ENCODE peak calls at places on chromosomes 5 and 9, in five cellular contexts. One of them, this sample, is unnamed.

GRCh38 chr9:20253635-20254034 is 368.7 kb downstream of the MLLT3 start:
- DNase-seq in adrenal gland: no peak
- DNase-seq in Peyer's patch: no peak
- DNase-seq in keratinocyte: no peak
- DNase-seq in A673: no peak
- DNase-seq in this sample: no peak

GRCh38 chr5:135651156-135651555 is 72.4 kb upstream of the CXCL14 start:
- DNase-seq in adrenal gland: no peak
- DNase-seq in Peyer's patch: no peak
- DNase-seq in keratinocyte: peak; percentile 100
- DNase-seq in A673: peak; percentile 11
- DNase-seq in this sample: peak; percentile 99

GRCh38 chr9:127802576-127803443 is at the start of gene FPGS:
- DNase-seq in adrenal gland: peak; percentile 90
- DNase-seq in Peyer's patch: peak; percentile 93
- DNase-seq in keratinocyte: no peak
- DNase-seq in A673: peak; percentile 93
- DNase-seq in this sample: peak; percentile 88

GRCh38 chr5:6875376-6875775 is 162.1 kb downstream of the TENT4A start:
- DNase-seq in adrenal gland: no peak
- DNase-seq in Peyer's patch: no peak
- DNase-seq in keratinocyte: no peak
- DNase-seq in A673: no peak
- DNase-seq in this sample: no peak

GRCh38 chr9:83986765-83987401 is 6.3 kb downstream of the RMI1 start:
- DNase-seq in adrenal gland: peak; percentile 69
- DNase-seq in Peyer's patch: peak; percentile 76
- DNase-seq in keratinocyte: no peak
- DNase-seq in A673: no peak
- DNase-seq in this sample: peak; percentile 67

GRCh38 chr9:20573023-20573422 is 49.3 kb downstream of the MLLT3 start:
- DNase-seq in adrenal gland: no peak
- DNase-seq in Peyer's patch: no peak
- DNase-seq in keratinocyte: no peak
- DNase-seq in A673: no peak
- DNase-seq in this sample: no peak

GRCh38 chr5:114249838-114250237 is 112.0 kb upstream of the KCNN2 start:
- DNase-seq in adrenal gland: no peak
- DNase-seq in Peyer's patch: no peak
- DNase-seq in keratinocyte: no peak
- DNase-seq in A673: no peak
- DNase-seq in this sample: no peak

GRCh38 chr9:8962084-8962483 is 1162.5 kb upstream of the DMAC1 start:
- DNase-seq in adrenal gland: no peak
- DNase-seq in Peyer's patch: no peak
- DNase-seq in keratinocyte: no peak
- DNase-seq in A673: no peak
- DNase-seq in this sample: no peak

GRCh38 chr5:133579766-133580165 is 32.6 kb downstream of the FSTL4 start:
- DNase-seq in adrenal gland: no peak
- DNase-seq in Peyer's patch: no peak
- DNase-seq in keratinocyte: no peak
- DNase-seq in A673: no peak
- DNase-seq in this sample: no peak

GRCh38 chr5:126801174-126801991 is 24.4 kb downstream of the LMNB1 start:
- DNase-seq in adrenal gland: no peak
- DNase-seq in Peyer's patch: no peak
- DNase-seq in keratinocyte: no peak
- DNase-seq in A673: no peak
- DNase-seq in this sample: no peak

GRCh38 chr9:77897292-77897691 is 134.3 kb downstream of the GNAQ start:
- DNase-seq in adrenal gland: no peak
- DNase-seq in Peyer's patch: no peak
- DNase-seq in keratinocyte: no peak
- DNase-seq in A673: peak; percentile 65
- DNase-seq in this sample: no peak

GRCh38 chr9:79492092-79492995 is 79.4 kb upstream of the TLE4 start:
- DNase-seq in adrenal gland: no peak
- DNase-seq in Peyer's patch: no peak
- DNase-seq in keratinocyte: no peak
- DNase-seq in A673: no peak
- DNase-seq in this sample: no peak

GRCh38 chr5:19240150-19240549 is 747.9 kb downstream of the CDH18 start:
- DNase-seq in adrenal gland: peak; percentile 34
- DNase-seq in Peyer's patch: no peak
- DNase-seq in keratinocyte: no peak
- DNase-seq in A673: peak; percentile 77
- DNase-seq in this sample: no peak

GRCh38 chr9:31188496-31188895 is 1195.9 kb upstream of the ACO1 start:
- DNase-seq in adrenal gland: no peak
- DNase-seq in Peyer's patch: no peak
- DNase-seq in keratinocyte: no peak
- DNase-seq in A673: no peak
- DNase-seq in this sample: no peak

GRCh38 chr5:133831506-133832224 is 136.8 kb downstream of the C5orf15 start:
- DNase-seq in adrenal gland: no peak
- DNase-seq in Peyer's patch: peak; percentile 43
- DNase-seq in keratinocyte: peak; percentile 68
- DNase-seq in A673: no peak
- DNase-seq in this sample: no peak

GRCh38 chr9:114372971-114373591 is 14.7 kb downstream of the AKNA start:
- DNase-seq in adrenal gland: peak; percentile 61
- DNase-seq in Peyer's patch: peak; percentile 97
- DNase-seq in keratinocyte: no peak
- DNase-seq in A673: no peak
- DNase-seq in this sample: no peak

GRCh38 chr9:20512106-20512505 is 110.2 kb downstream of the MLLT3 start:
- DNase-seq in adrenal gland: peak; percentile 19
- DNase-seq in Peyer's patch: no peak
- DNase-seq in keratinocyte: no peak
- DNase-seq in A673: no peak
- DNase-seq in this sample: no peak

GRCh38 chr9:76904661-76905457 is 1.1 kb downstream of the PRUNE2 start:
- DNase-seq in adrenal gland: no peak
- DNase-seq in Peyer's patch: no peak
- DNase-seq in keratinocyte: no peak
- DNase-seq in A673: no peak
- DNase-seq in this sample: no peak

GRCh38 chr5:158011420-158011819 is 152.5 kb upstream of the CLINT1 start:
- DNase-seq in adrenal gland: no peak
- DNase-seq in Peyer's patch: no peak
- DNase-seq in keratinocyte: no peak
- DNase-seq in A673: no peak
- DNase-seq in this sample: no peak

GRCh38 chr9:121640076-121640475 is 11.4 kb upstream of the DAB2IP start:
- DNase-seq in adrenal gland: peak; percentile 63
- DNase-seq in Peyer's patch: peak; percentile 89
- DNase-seq in keratinocyte: no peak
- DNase-seq in A673: peak; percentile 72
- DNase-seq in this sample: no peak

GRCh38 chr9:16726718-16727451 is 143.6 kb downstream of the BNC2 start:
- DNase-seq in adrenal gland: peak; percentile 83
- DNase-seq in Peyer's patch: peak; percentile 75
- DNase-seq in keratinocyte: no peak
- DNase-seq in A673: peak; percentile 64
- DNase-seq in this sample: peak; percentile 73

GRCh38 chr5:149757186-149757950 is 27.3 kb downstream of the PPARGC1B start:
- DNase-seq in adrenal gland: no peak
- DNase-seq in Peyer's patch: no peak
- DNase-seq in keratinocyte: no peak
- DNase-seq in A673: no peak
- DNase-seq in this sample: peak; percentile 62

GRCh38 chr5:169169786-169170185 is 131.2 kb downstream of the SLIT3 start:
- DNase-seq in adrenal gland: no peak
- DNase-seq in Peyer's patch: no peak
- DNase-seq in keratinocyte: no peak
- DNase-seq in A673: no peak
- DNase-seq in this sample: no peak

GRCh38 chr5:141521244-141521781 is 32.4 kb downstream of the PCDHGC5 start:
- DNase-seq in adrenal gland: peak; percentile 58
- DNase-seq in Peyer's patch: no peak
- DNase-seq in keratinocyte: peak; percentile 96
- DNase-seq in A673: peak; percentile 88
- DNase-seq in this sample: peak; percentile 82

GRCh38 chr5:19923742-19924141 is 64.3 kb downstream of the CDH18 start:
- DNase-seq in adrenal gland: peak; percentile 15
- DNase-seq in Peyer's patch: no peak
- DNase-seq in keratinocyte: no peak
- DNase-seq in A673: no peak
- DNase-seq in this sample: no peak

GRCh38 chr5:151733727-151734408 is 24.6 kb downstream of the ATOX1 start:
- DNase-seq in adrenal gland: no peak
- DNase-seq in Peyer's patch: no peak
- DNase-seq in keratinocyte: no peak
- DNase-seq in A673: no peak
- DNase-seq in this sample: no peak

GRCh38 chr5:10607666-10608442 is 44.0 kb downstream of the ANKRD33B start:
- DNase-seq in adrenal gland: peak; percentile 44
- DNase-seq in Peyer's patch: peak; percentile 76
- DNase-seq in keratinocyte: no peak
- DNase-seq in A673: no peak
- DNase-seq in this sample: no peak

GRCh38 chr5:154273028-154273617 is 82.6 kb downstream of the GALNT10 start:
- DNase-seq in adrenal gland: peak; percentile 35
- DNase-seq in Peyer's patch: peak; percentile 58
- DNase-seq in keratinocyte: peak; percentile 2
- DNase-seq in A673: no peak
- DNase-seq in this sample: no peak

GRCh38 chr9:111854799-111855198 is 41.8 kb upstream of the UGCG start:
- DNase-seq in adrenal gland: no peak
- DNase-seq in Peyer's patch: no peak
- DNase-seq in keratinocyte: no peak
- DNase-seq in A673: no peak
- DNase-seq in this sample: no peak

GRCh38 chr9:124853605-124854143 is 414 bp downstream of the WDR38 start:
- DNase-seq in adrenal gland: no peak
- DNase-seq in Peyer's patch: no peak
- DNase-seq in keratinocyte: no peak
- DNase-seq in A673: no peak
- DNase-seq in this sample: no peak

GRCh38 chr9:124854161-124854560 is 901 bp downstream of the WDR38 start:
- DNase-seq in adrenal gland: no peak
- DNase-seq in Peyer's patch: no peak
- DNase-seq in keratinocyte: no peak
- DNase-seq in A673: no peak
- DNase-seq in this sample: no peak

GRCh38 chr9:124854822-124855221 is 1.6 kb downstream of the WDR38 start:
- DNase-seq in adrenal gland: no peak
- DNase-seq in Peyer's patch: no peak
- DNase-seq in keratinocyte: no peak
- DNase-seq in A673: no peak
- DNase-seq in this sample: no peak

GRCh38 chr9:124852121-124852828 is 985 bp upstream of the WDR38 start:
- DNase-seq in adrenal gland: no peak
- DNase-seq in Peyer's patch: no peak
- DNase-seq in keratinocyte: no peak
- DNase-seq in A673: no peak
- DNase-seq in this sample: no peak

GRCh38 chr9:124852829-124853531 is at the start of gene WDR38:
- DNase-seq in adrenal gland: peak; percentile 81
- DNase-seq in Peyer's patch: peak; percentile 84
- DNase-seq in keratinocyte: no peak
- DNase-seq in A673: peak; percentile 85
- DNase-seq in this sample: no peak
- TF ChIP-seq CTCF in adrenal gland: peak; percentile 100
- TF ChIP-seq CTCF in Peyer's patch: peak; percentile 95
- TF ChIP-seq CTCF in keratinocyte: peak; percentile 83
- TF ChIP-seq CTCF in A673: peak; percentile 93
- TF ChIP-seq CTCF in this sample: peak; percentile 99

DNA sequence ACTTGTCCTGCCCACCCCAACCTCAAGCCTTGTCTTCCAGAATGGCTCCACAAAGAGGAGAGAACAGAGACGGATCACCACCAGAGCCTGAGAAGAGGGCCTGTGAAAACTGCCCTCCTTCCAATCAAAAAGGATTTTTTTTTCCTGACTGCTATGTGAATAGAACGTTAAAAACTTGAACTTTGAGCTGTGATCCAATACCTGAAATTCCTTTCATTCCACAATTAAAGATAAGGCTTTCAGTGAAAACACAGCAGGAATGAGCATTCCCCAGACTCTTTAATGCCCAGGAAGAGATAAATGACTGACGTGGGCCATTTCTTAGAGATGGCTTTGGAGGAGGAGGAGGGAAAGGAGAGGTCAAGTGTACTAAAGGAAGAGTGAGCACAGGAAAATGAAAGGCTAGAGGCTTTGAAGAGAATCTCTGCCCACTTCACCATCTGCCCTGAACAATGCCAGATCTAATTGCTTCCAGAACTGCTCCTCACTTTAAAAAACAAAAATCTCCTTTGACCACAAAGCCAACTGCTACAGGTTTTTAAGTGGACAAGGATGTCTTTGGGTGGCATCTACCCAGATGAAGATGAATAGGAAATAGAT is 177.9 kb upstream of the MAP3K1 start:
- DNase-seq in adrenal gland: no peak
- DNase-seq in Peyer's patch: no peak
- DNase-seq in keratinocyte: no peak
- DNase-seq in A673: no peak
- DNase-seq in this sample: no peak
- H3K27ac ChIP-seq in adrenal gland: no peak overlapping the region
- H3K27ac ChIP-seq in Peyer's patch: no peak overlapping the region
- H3K27ac ChIP-seq in keratinocyte: no peak overlapping the region
- H3K27ac ChIP-seq in A673: no peak overlapping the region
- H3K27ac ChIP-seq in this sample: peak overlapping the region; percentile 14

GRCh38 chr5:119961993-119962392 is 332.6 kb downstream of the FAM170A start:
- DNase-seq in adrenal gland: no peak
- DNase-seq in Peyer's patch: no peak
- DNase-seq in keratinocyte: no peak
- DNase-seq in A673: no peak
- DNase-seq in this sample: no peak

GRCh38 chr5:119968690-119969089 is 339.3 kb downstream of the FAM170A start:
- DNase-seq in adrenal gland: no peak
- DNase-seq in Peyer's patch: no peak
- DNase-seq in keratinocyte: no peak
- DNase-seq in A673: no peak
- DNase-seq in this sample: no peak

GRCh38 chr5:119966028-119966427 is 336.7 kb downstream of the FAM170A start:
- DNase-seq in adrenal gland: no peak
- DNase-seq in Peyer's patch: no peak
- DNase-seq in keratinocyte: no peak
- DNase-seq in A673: no peak
- DNase-seq in this sample: no peak
- H3K27me3 ChIP-seq in adrenal gland: no peaks in the 10 kb centered on the region
- H3K27me3 ChIP-seq in Peyer's patch: no peaks in the 10 kb centered on the region
- H3K27me3 ChIP-seq in keratinocyte: no peaks in the 10 kb centered on the region
- H3K27me3 ChIP-seq in A673: no peaks in the 10 kb centered on the region
- H3K27me3 ChIP-seq in this sample: no peaks in the 10 kb centered on the region

GRCh38 chr5:89384391-89384790 is 501.4 kb upstream of the MEF2C start:
- DNase-seq in adrenal gland: no peak
- DNase-seq in Peyer's patch: no peak
- DNase-seq in keratinocyte: no peak
- DNase-seq in A673: no peak
- DNase-seq in this sample: no peak

DNA sequence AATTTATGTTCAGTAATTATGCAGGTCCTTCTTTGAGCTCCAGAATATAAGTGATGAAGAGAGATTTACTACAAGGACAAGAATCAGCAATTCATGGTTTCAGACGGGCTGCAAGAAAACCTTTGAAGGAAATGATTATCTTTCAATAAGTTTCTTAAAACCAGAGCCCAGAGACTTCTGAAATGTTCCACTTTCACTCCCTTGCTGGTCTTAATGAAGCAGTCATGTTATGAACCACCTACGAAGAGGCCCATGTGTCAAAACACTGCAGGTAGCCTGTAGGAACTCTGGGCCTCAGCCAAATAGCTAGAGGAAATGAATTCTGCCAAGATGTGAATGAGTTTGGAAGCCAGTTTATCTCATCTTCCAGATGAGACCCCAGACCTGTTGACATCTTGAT is 505.9 kb upstream of the MEF2C start:
- DNase-seq in adrenal gland: no peak
- DNase-seq in Peyer's patch: no peak
- DNase-seq in keratinocyte: no peak
- DNase-seq in A673: no peak
- DNase-seq in this sample: no peak
- TF ChIP-seq CTCF in adrenal gland: no peak
- TF ChIP-seq CTCF in Peyer's patch: no peak
- TF ChIP-seq CTCF in keratinocyte: no peak
- TF ChIP-seq CTCF in A673: no peak
- TF ChIP-seq CTCF in this sample: no peak